ENCODE peak calls at places on chromosomes 13 and 19, in seven cellular contexts. N is T-helper 2 cell; A is uterus; O is glutamatergic neuron; V is central memory CD4-positive, alpha-beta T cell; B is adrenal gland; D is CD4-positive, CD25-positive, alpha-beta regulatory T cell. F is an unnamed sample.

GRCh38 chr19:6717441-6717971 is 2.9 kb downstream of the C3 start:
- DNase-seq in O (no peak), D (no peak), V (no peak), B (no peak), N (no peak), A (no peak), F (no peak)

GRCh38 chr19:29497686-29498436 is 27.9 kb upstream of the VSTM2B start:
- DNase-seq in D (no peak), A (no peak), B (no peak), N (no peak), V (no peak), O (no peak), F (peak)

GRCh38 chr19:49182848-49183375 is 25.3 kb downstream of the TRPM4 start:
- DNase-seq in N (no peak), V (no peak), O (no peak), B (no peak), D (no peak), A (no peak), F (no peak)

GRCh38 chr19:55341191-55342043 is 1.7 kb downstream of the KMT5C start:
- DNase-seq in O (peak), A (peak), V (no peak), N (no peak), B (peak), D (peak), F (peak)

GRCh38 chr19:38321646-38322323 is 2.1 kb downstream of the KCNK6 start:
- DNase-seq in V (no peak), B (peak), D (no peak), O (no peak), N (no peak), A (peak), F (peak)

GRCh38 chr13:33229446-33230177 is 55.9 kb downstream of the STARD13 start:
- DNase-seq in A (no peak), V (no peak), D (no peak), O (peak), N (no peak), B (no peak), F (no peak)

GRCh38 chr19:40612831-40613668 is 11.9 kb downstream of the LTBP4 start:
- DNase-seq in O (peak), D (peak), N (peak), B (peak), V (peak), A (peak), F (no peak)

GRCh38 chr13:105907319-105908019 is 628.0 kb downstream of the EFNB2 start:
- DNase-seq in B (no peak), A (no peak), O (no peak), D (no peak), N (no peak), V (no peak), F (no peak)

GRCh38 chr13:80469841-80470378 is 129.0 kb upstream of the SPRY2 start:
- DNase-seq in V (no peak), O (no peak), A (peak), D (no peak), N (no peak), B (peak), F (peak)

GRCh38 chr19:55460670-55461258 is 678 bp downstream of the ISOC2 start:
- DNase-seq in N (no peak), V (no peak), A (peak), B (peak), D (peak), O (peak), F (peak)

GRCh38 chr13:51585696-51586095 is 1.4 kb downstream of the WDFY2 start:
- DNase-seq in B (no peak), N (no peak), A (no peak), V (no peak), O (no peak), D (peak), F (no peak)

F was measured in sigmoid colon.